ENCODE peak calls at places on chromosomes 3 and 15, in nine cellular contexts. One of them, this sample, is unnamed. For H3K4me1, the result is how much of the 10 kb centered on the place peaks cover.

GRCh38 chr15:99347609-99348008 is 96.3 kb downstream of the LRRC28 start:
- DNase-seq in kidney: no peak
- DNase-seq in PC-3: no peak
- DNase-seq in HCT116: no peak
- DNase-seq in GM23338: no peak
- DNase-seq in A673: no peak
- DNase-seq in H9: no peak
- DNase-seq in A549: no peak
- DNase-seq in uterus: no peak
- DNase-seq in this sample: no peak

GRCh38 chr3:10553586-10554235 is 48.3 kb upstream of the ATP2B2 start:
- DNase-seq in A549: no peak
- DNase-seq in GM23338: peak
- DNase-seq in HCT116: no peak
- DNase-seq in uterus: no peak
- DNase-seq in A673: peak
- DNase-seq in kidney: no peak
- DNase-seq in PC-3: no peak
- DNase-seq in H9: peak
- DNase-seq in this sample: no peak

GRCh38 chr15:82060817-82061216 is 15.0 kb upstream of the MEX3B start:
- DNase-seq in H9: no peak
- DNase-seq in uterus: no peak
- DNase-seq in PC-3: no peak
- DNase-seq in A549: no peak
- DNase-seq in A673: no peak
- DNase-seq in kidney: no peak
- DNase-seq in HCT116: no peak
- DNase-seq in GM23338: no peak
- DNase-seq in this sample: no peak

GRCh38 chr15:99495430-99496301 is 70.1 kb upstream of the MEF2A start:
- DNase-seq in kidney: no peak
- DNase-seq in A673: no peak
- DNase-seq in uterus: no peak
- DNase-seq in HCT116: no peak
- DNase-seq in H9: no peak
- DNase-seq in PC-3: no peak
- DNase-seq in GM23338: no peak
- DNase-seq in A549: no peak
- DNase-seq in this sample: peak

GRCh38 chr15:77483426-77483825 is 62.7 kb downstream of the HMG20A start:
- DNase-seq in H9: no peak
- DNase-seq in kidney: no peak
- DNase-seq in uterus: no peak
- DNase-seq in PC-3: no peak
- DNase-seq in A549: no peak
- DNase-seq in A673: no peak
- DNase-seq in GM23338: no peak
- DNase-seq in HCT116: no peak
- DNase-seq in this sample: no peak

GRCh38 chr15:70269991-70270751 is 172.5 kb upstream of the TLE3 start:
- DNase-seq in GM23338: no peak
- DNase-seq in uterus: peak
- DNase-seq in A549: no peak
- DNase-seq in PC-3: peak
- DNase-seq in H9: no peak
- DNase-seq in A673: peak
- DNase-seq in HCT116: no peak
- DNase-seq in kidney: peak
- DNase-seq in this sample: peak

GRCh38 chr3:29384640-29385039 is 103.8 kb downstream of the RBMS3 start:
- DNase-seq in HCT116: no peak
- DNase-seq in PC-3: no peak
- DNase-seq in GM23338: peak
- DNase-seq in A549: no peak
- DNase-seq in A673: peak
- DNase-seq in uterus: no peak
- DNase-seq in kidney: no peak
- DNase-seq in H9: no peak
- DNase-seq in this sample: no peak

GRCh38 chr3:50450135-50450911 is 53.1 kb downstream of the CACNA2D2 start:
- DNase-seq in A549: no peak
- DNase-seq in PC-3: no peak
- DNase-seq in A673: no peak
- DNase-seq in GM23338: peak
- DNase-seq in kidney: peak
- DNase-seq in H9: no peak
- DNase-seq in HCT116: no peak
- DNase-seq in uterus: peak
- DNase-seq in this sample: peak

GRCh38 chr15:34802803-34803395 is 7.5 kb upstream of the ACTC1 start:
- DNase-seq in HCT116: no peak
- DNase-seq in kidney: no peak
- DNase-seq in GM23338: no peak
- DNase-seq in A673: no peak
- DNase-seq in PC-3: no peak
- DNase-seq in A549: no peak
- DNase-seq in uterus: no peak
- DNase-seq in H9: no peak
- DNase-seq in this sample: no peak

GRCh38 chr3:45693941-45694521 is 4.8 kb downstream of the SACM1L start:
- DNase-seq in HCT116: no peak
- DNase-seq in uterus: no peak
- DNase-seq in H9: no peak
- DNase-seq in kidney: no peak
- DNase-seq in A549: no peak
- DNase-seq in A673: no peak
- DNase-seq in PC-3: no peak
- DNase-seq in GM23338: no peak
- DNase-seq in this sample: no peak

GRCh38 chr15:40844543-40844981 is 714 bp downstream of the SPINT1 start:
- DNase-seq in kidney: peak
- DNase-seq in A673: peak
- DNase-seq in GM23338: peak
- DNase-seq in HCT116: no peak
- DNase-seq in H9: no peak
- DNase-seq in uterus: no peak
- DNase-seq in PC-3: peak
- DNase-seq in A549: no peak
- DNase-seq in this sample: no peak

GRCh38 chr3:186220886-186221285 is 112.0 kb upstream of the ETV5 start:
- DNase-seq in kidney: no peak
- DNase-seq in PC-3: no peak
- DNase-seq in GM23338: peak
- DNase-seq in A549: no peak
- DNase-seq in A673: no peak
- DNase-seq in HCT116: no peak
- DNase-seq in uterus: no peak
- DNase-seq in H9: peak
- DNase-seq in this sample: peak
- TF ChIP-seq CTCF in kidney: no peak
- TF ChIP-seq CTCF in PC-3: no peak
- TF ChIP-seq CTCF in GM23338: peak
- TF ChIP-seq CTCF in A549: no peak
- TF ChIP-seq CTCF in A673: no peak
- TF ChIP-seq CTCF in HCT116: no peak
- TF ChIP-seq CTCF in uterus: no peak
- TF ChIP-seq CTCF in H9: peak
- TF ChIP-seq CTCF in this sample: no peak

GRCh38 chr3:196641278-196642058 is 2.0 kb downstream of the NRROS start:
- DNase-seq in A549: no peak
- DNase-seq in kidney: peak
- DNase-seq in A673: no peak
- DNase-seq in H9: no peak
- DNase-seq in uterus: no peak
- DNase-seq in GM23338: no peak
- DNase-seq in HCT116: no peak
- DNase-seq in PC-3: no peak
- DNase-seq in this sample: no peak

GRCh38 chr3:196643201-196643749 is 3.8 kb downstream of the NRROS start:
- DNase-seq in kidney: peak
- DNase-seq in H9: no peak
- DNase-seq in PC-3: no peak
- DNase-seq in GM23338: no peak
- DNase-seq in A673: no peak
- DNase-seq in A549: no peak
- DNase-seq in uterus: no peak
- DNase-seq in HCT116: no peak
- DNase-seq in this sample: no peak

GRCh38 chr3:196638922-196639516 is 475 bp upstream of the NRROS start:
- DNase-seq in uterus: no peak
- DNase-seq in GM23338: no peak
- DNase-seq in H9: no peak
- DNase-seq in PC-3: no peak
- DNase-seq in kidney: no peak
- DNase-seq in A549: no peak
- DNase-seq in A673: no peak
- DNase-seq in HCT116: no peak
- DNase-seq in this sample: no peak

GRCh38 chr3:196639517-196640500 is at the start of gene NRROS:
- DNase-seq in kidney: peak
- DNase-seq in GM23338: peak
- DNase-seq in PC-3: no peak
- DNase-seq in A549: no peak
- DNase-seq in uterus: peak
- DNase-seq in A673: peak
- DNase-seq in H9: peak
- DNase-seq in HCT116: no peak
- DNase-seq in this sample: peak

GRCh38 chr3:196640501-196640968 is 1.0 kb downstream of the NRROS start:
- DNase-seq in uterus: no peak
- DNase-seq in PC-3: no peak
- DNase-seq in kidney: peak
- DNase-seq in A673: no peak
- DNase-seq in GM23338: no peak
- DNase-seq in HCT116: no peak
- DNase-seq in H9: no peak
- DNase-seq in A549: no peak
- DNase-seq in this sample: no peak
- H3K4me1 ChIP-seq in uterus: under half
- H3K4me1 ChIP-seq in PC-3: under half
- H3K4me1 ChIP-seq in kidney: under half
- H3K4me1 ChIP-seq in A673: under half
- H3K4me1 ChIP-seq in GM23338: under half
- H3K4me1 ChIP-seq in HCT116: under half
- H3K4me1 ChIP-seq in H9: under half
- H3K4me1 ChIP-seq in A549: under half
- H3K4me1 ChIP-seq in this sample: under half

DNA sequence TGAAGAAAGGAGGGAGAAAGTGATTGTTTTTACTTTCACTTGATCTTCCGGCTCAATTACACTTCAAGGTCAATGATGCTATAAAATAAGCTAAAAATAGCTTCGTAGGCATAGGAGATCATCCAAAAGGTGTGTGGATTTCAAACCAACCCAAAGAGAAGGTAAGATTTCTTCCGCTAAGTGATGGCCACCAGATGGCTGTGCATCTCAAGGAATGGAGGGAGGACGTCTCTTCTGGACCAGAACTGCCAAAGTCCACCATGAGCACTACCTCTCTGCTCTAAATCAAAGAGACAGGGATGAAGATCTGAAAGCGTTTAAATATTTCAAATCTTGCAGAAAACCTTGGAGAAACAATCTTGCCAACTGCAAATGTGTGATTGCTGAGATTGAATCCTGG is 199.1 kb upstream of the ZPLD1 start:
- DNase-seq in A673: peak
- DNase-seq in A549: no peak
- DNase-seq in uterus: no peak
- DNase-seq in kidney: no peak
- DNase-seq in H9: peak
- DNase-seq in HCT116: no peak
- DNase-seq in GM23338: peak
- DNase-seq in PC-3: peak
- DNase-seq in this sample: no peak
- TF ChIP-seq CTCF in A673: peak
- TF ChIP-seq CTCF in A549: peak
- TF ChIP-seq CTCF in uterus: no peak
- TF ChIP-seq CTCF in kidney: peak
- TF ChIP-seq CTCF in H9: peak
- TF ChIP-seq CTCF in HCT116: peak
- TF ChIP-seq CTCF in GM23338: peak
- TF ChIP-seq CTCF in PC-3: peak
- TF ChIP-seq CTCF in this sample: no peak

GRCh38 chr3:72099331-72100061 is 314.5 kb upstream of the PROK2 start:
- DNase-seq in HCT116: no peak
- DNase-seq in A549: no peak
- DNase-seq in kidney: no peak
- DNase-seq in H9: no peak
- DNase-seq in PC-3: no peak
- DNase-seq in uterus: no peak
- DNase-seq in A673: no peak
- DNase-seq in GM23338: peak
- DNase-seq in this sample: no peak

GRCh38 chr3:72100062-72100511 is 315.1 kb upstream of the PROK2 start:
- DNase-seq in uterus: peak
- DNase-seq in GM23338: peak
- DNase-seq in PC-3: no peak
- DNase-seq in A549: no peak
- DNase-seq in A673: no peak
- DNase-seq in HCT116: no peak
- DNase-seq in H9: peak
- DNase-seq in kidney: peak
- DNase-seq in this sample: no peak

GRCh38 chr3:72101538-72101937 is 316.6 kb upstream of the PROK2 start:
- DNase-seq in PC-3: no peak
- DNase-seq in uterus: no peak
- DNase-seq in HCT116: no peak
- DNase-seq in A673: no peak
- DNase-seq in kidney: no peak
- DNase-seq in H9: no peak
- DNase-seq in GM23338: no peak
- DNase-seq in A549: no peak
- DNase-seq in this sample: no peak

GRCh38 chr3:72102057-72102711 is 317.2 kb upstream of the PROK2 start:
- DNase-seq in A549: no peak
- DNase-seq in PC-3: no peak
- DNase-seq in H9: no peak
- DNase-seq in GM23338: no peak
- DNase-seq in kidney: no peak
- DNase-seq in A673: no peak
- DNase-seq in uterus: no peak
- DNase-seq in HCT116: no peak
- DNase-seq in this sample: no peak

DNA sequence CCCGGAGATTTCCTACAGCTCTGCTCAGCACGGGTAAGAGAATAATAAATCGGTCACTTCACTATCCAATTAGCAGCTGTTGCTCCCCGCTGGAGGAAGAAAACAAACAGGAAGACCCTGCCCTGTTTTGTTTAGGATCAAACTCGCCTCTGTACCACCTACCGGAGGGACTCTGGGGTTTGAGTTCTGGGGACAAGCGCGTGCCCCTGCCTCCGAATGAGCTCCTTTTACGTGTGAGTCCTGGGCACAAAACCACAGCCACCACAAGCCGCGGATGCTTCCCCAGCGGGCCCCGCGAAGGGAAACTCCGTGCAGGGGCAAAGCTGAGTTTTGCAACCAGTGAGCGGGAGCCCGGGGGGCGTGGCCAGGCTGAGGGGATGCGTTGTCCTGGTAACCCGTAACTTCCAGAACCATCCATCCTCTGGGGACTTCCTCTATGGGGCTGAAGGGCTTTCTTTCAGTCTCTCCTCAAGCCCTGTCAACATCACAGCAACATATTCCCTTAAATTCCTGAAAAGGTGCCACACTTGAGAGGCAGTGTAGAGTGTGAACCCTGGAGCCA is 315.8 kb upstream of the PROK2 start:
- DNase-seq in kidney: peak
- DNase-seq in uterus: peak
- DNase-seq in GM23338: peak
- DNase-seq in H9: peak
- DNase-seq in HCT116: no peak
- DNase-seq in PC-3: peak
- DNase-seq in A549: peak
- DNase-seq in A673: peak
- DNase-seq in this sample: peak
- H3K4me1 ChIP-seq in kidney: under half
- H3K4me1 ChIP-seq in uterus: under half
- H3K4me1 ChIP-seq in GM23338: under half
- H3K4me1 ChIP-seq in H9: under half
- H3K4me1 ChIP-seq in HCT116: under half
- H3K4me1 ChIP-seq in PC-3: under half
- H3K4me1 ChIP-seq in A549: under half
- H3K4me1 ChIP-seq in A673: under half
- H3K4me1 ChIP-seq in this sample: under half

This sample was measured in adrenal gland.